ENCODE peak calls at places on chromosomes 7 and 10, in six cellular contexts. One of them, this sample, is unnamed.
A peak's percentile ranks its signal among the peaks of the same experiment; 100 is the strongest.

GRCh38 chr10:34627331-34627730 is 187.8 kb downstream of the PARD3 start:
- DNase-seq in ovary: no peak
- DNase-seq in activated CD4-positive, alpha-beta T cell treated with anti-CD3 and anti-CD28 coated beads for 1 hour: no peak
- DNase-seq in NCI-H1694 treated with DMSO at 0.1 percent for 48 hours: no peak
- DNase-seq in H54: no peak
- DNase-seq in astrocyte of the hippocampus: no peak
- DNase-seq in this sample: no peak

GRCh38 chr10:93368210-93368609 is 113.9 kb downstream of the MYOF start:
- DNase-seq in ovary: no peak
- DNase-seq in activated CD4-positive, alpha-beta T cell treated with anti-CD3 and anti-CD28 coated beads for 1 hour: no peak
- DNase-seq in H54: no peak
- DNase-seq in NCI-H1694 treated with DMSO at 0.1 percent for 48 hours: no peak
- DNase-seq in astrocyte of the hippocampus: no peak
- DNase-seq in this sample: no peak

GRCh38 chr7:110522061-110522750 is 568.7 kb upstream of the LRRN3 start:
- DNase-seq in ovary: no peak
- DNase-seq in NCI-H1694 treated with DMSO at 0.1 percent for 48 hours: peak; percentile 97
- DNase-seq in H54: no peak
- DNase-seq in activated CD4-positive, alpha-beta T cell treated with anti-CD3 and anti-CD28 coated beads for 1 hour: no peak
- DNase-seq in astrocyte of the hippocampus: peak; percentile 38
- DNase-seq in this sample: peak; percentile 86

GRCh38 chr10:12960431-12960898 is 41.0 kb downstream of the CCDC3 start:
- DNase-seq in NCI-H1694 treated with DMSO at 0.1 percent for 48 hours: no peak
- DNase-seq in ovary: peak; percentile 63
- DNase-seq in H54: no peak
- DNase-seq in activated CD4-positive, alpha-beta T cell treated with anti-CD3 and anti-CD28 coated beads for 1 hour: no peak
- DNase-seq in astrocyte of the hippocampus: peak; percentile 34
- DNase-seq in this sample: no peak

GRCh38 chr7:158803226-158803944 is 25.9 kb downstream of the ESYT2 start:
- DNase-seq in NCI-H1694 treated with DMSO at 0.1 percent for 48 hours: no peak
- DNase-seq in ovary: no peak
- DNase-seq in H54: no peak
- DNase-seq in activated CD4-positive, alpha-beta T cell treated with anti-CD3 and anti-CD28 coated beads for 1 hour: no peak
- DNase-seq in astrocyte of the hippocampus: no peak
- DNase-seq in this sample: no peak

GRCh38 chr7:132720835-132721234 is 144.6 kb upstream of the PLXNA4 start:
- DNase-seq in H54: no peak
- DNase-seq in NCI-H1694 treated with DMSO at 0.1 percent for 48 hours: no peak
- DNase-seq in astrocyte of the hippocampus: no peak
- DNase-seq in ovary: no peak
- DNase-seq in activated CD4-positive, alpha-beta T cell treated with anti-CD3 and anti-CD28 coated beads for 1 hour: no peak
- DNase-seq in this sample: no peak

GRCh38 chr10:86263907-86264306 is 102.7 kb downstream of the GRID1 start:
- DNase-seq in activated CD4-positive, alpha-beta T cell treated with anti-CD3 and anti-CD28 coated beads for 1 hour: no peak
- DNase-seq in astrocyte of the hippocampus: no peak
- DNase-seq in H54: no peak
- DNase-seq in NCI-H1694 treated with DMSO at 0.1 percent for 48 hours: no peak
- DNase-seq in ovary: no peak
- DNase-seq in this sample: no peak

GRCh38 chr10:34981834-34982233 is 108.3 kb downstream of the CUL2 start:
- DNase-seq in NCI-H1694 treated with DMSO at 0.1 percent for 48 hours: no peak
- DNase-seq in activated CD4-positive, alpha-beta T cell treated with anti-CD3 and anti-CD28 coated beads for 1 hour: no peak
- DNase-seq in astrocyte of the hippocampus: no peak
- DNase-seq in ovary: no peak
- DNase-seq in H54: no peak
- DNase-seq in this sample: no peak

GRCh38 chr10:84860855-84861254 is 532.5 kb downstream of the CCSER2 start:
- DNase-seq in astrocyte of the hippocampus: no peak
- DNase-seq in activated CD4-positive, alpha-beta T cell treated with anti-CD3 and anti-CD28 coated beads for 1 hour: no peak
- DNase-seq in ovary: no peak
- DNase-seq in H54: no peak
- DNase-seq in NCI-H1694 treated with DMSO at 0.1 percent for 48 hours: no peak
- DNase-seq in this sample: no peak

GRCh38 chr10:86944907-86945306 is 12.5 kb downstream of the MMRN2 start:
- DNase-seq in NCI-H1694 treated with DMSO at 0.1 percent for 48 hours: no peak
- DNase-seq in activated CD4-positive, alpha-beta T cell treated with anti-CD3 and anti-CD28 coated beads for 1 hour: no peak
- DNase-seq in H54: no peak
- DNase-seq in astrocyte of the hippocampus: no peak
- DNase-seq in ovary: no peak
- DNase-seq in this sample: no peak

GRCh38 chr7:157267956-157268355 is 68.8 kb upstream of the DNAJB6 start:
- DNase-seq in activated CD4-positive, alpha-beta T cell treated with anti-CD3 and anti-CD28 coated beads for 1 hour: no peak
- DNase-seq in NCI-H1694 treated with DMSO at 0.1 percent for 48 hours: no peak
- DNase-seq in H54: no peak
- DNase-seq in ovary: no peak
- DNase-seq in astrocyte of the hippocampus: no peak
- DNase-seq in this sample: no peak

GRCh38 chr7:159139202-159139601 is 5.5 kb downstream of the VIPR2 start:
- DNase-seq in activated CD4-positive, alpha-beta T cell treated with anti-CD3 and anti-CD28 coated beads for 1 hour: no peak
- DNase-seq in ovary: no peak
- DNase-seq in astrocyte of the hippocampus: no peak
- DNase-seq in NCI-H1694 treated with DMSO at 0.1 percent for 48 hours: no peak
- DNase-seq in H54: no peak
- DNase-seq in this sample: no peak

GRCh38 chr7:66033471-66034385 is 41.9 kb upstream of the ASL start:
- DNase-seq in ovary: no peak
- DNase-seq in H54: no peak
- DNase-seq in activated CD4-positive, alpha-beta T cell treated with anti-CD3 and anti-CD28 coated beads for 1 hour: no peak
- DNase-seq in astrocyte of the hippocampus: no peak
- DNase-seq in NCI-H1694 treated with DMSO at 0.1 percent for 48 hours: no peak
- DNase-seq in this sample: no peak

GRCh38 chr10:125768217-125768616 is 7.4 kb downstream of the MMP21 start:
- DNase-seq in ovary: no peak
- DNase-seq in astrocyte of the hippocampus: peak; percentile 29
- DNase-seq in NCI-H1694 treated with DMSO at 0.1 percent for 48 hours: no peak
- DNase-seq in activated CD4-positive, alpha-beta T cell treated with anti-CD3 and anti-CD28 coated beads for 1 hour: no peak
- DNase-seq in H54: no peak
- DNase-seq in this sample: peak; percentile 6